ENCODE peak calls at places on chromosomes 6 and 20, in four cellular contexts. J is epithelial cell of esophagus, F is lower lobe of right lung, D is right lobe of liver. A is an unnamed sample.

GRCh38 chr6:49326337-49326736 is 136.7 kb downstream of the MMUT start:
- DNase-seq in J (peak; percentile 87), F (no peak), D (no peak), A (no peak)

GRCh38 chr6:27674882-27675281 is 202.0 kb upstream of the ZNF184 start:
- DNase-seq in J (no peak), F (no peak), D (no peak), A (no peak)

GRCh38 chr6:83221886-83222479 is 28.8 kb downstream of the RWDD2A start:
- DNase-seq in J (peak; percentile 47), F (no peak), D (no peak), A (no peak)

GRCh38 chr6:33720998-33721397 is 9.5 kb upstream of the UQCC2 start:
- DNase-seq in J (no peak), F (no peak), D (no peak), A (no peak)

GRCh38 chr6:6368684-6369052 is 48.2 kb upstream of the F13A1 start:
- DNase-seq in J (no peak), F (no peak), D (no peak), A (no peak)

GRCh38 chr6:65637289-65638046 is 69.6 kb downstream of the EYS start:
- DNase-seq in J (no peak), F (no peak), D (no peak), A (no peak)

GRCh38 chr20:39897058-39897457 is 792.0 kb downstream of the MAFB start:
- DNase-seq in J (peak; percentile 74), F (no peak), D (no peak), A (no peak)

GRCh38 chr6:81606965-81607381 is 145.5 kb downstream of the TENT5A start:
- DNase-seq in J (no peak), F (no peak), D (no peak), A (no peak)

GRCh38 chr6:137415834-137416190 is 78.4 kb downstream of the OLIG3 start:
- DNase-seq in J (no peak), F (no peak), D (no peak), A (no peak)

GRCh38 chr20:50834599-50835005 is 39.7 kb downstream of the BCAS4 start:
- DNase-seq in J (peak; percentile 50), F (no peak), D (no peak), A (no peak)

DNA sequence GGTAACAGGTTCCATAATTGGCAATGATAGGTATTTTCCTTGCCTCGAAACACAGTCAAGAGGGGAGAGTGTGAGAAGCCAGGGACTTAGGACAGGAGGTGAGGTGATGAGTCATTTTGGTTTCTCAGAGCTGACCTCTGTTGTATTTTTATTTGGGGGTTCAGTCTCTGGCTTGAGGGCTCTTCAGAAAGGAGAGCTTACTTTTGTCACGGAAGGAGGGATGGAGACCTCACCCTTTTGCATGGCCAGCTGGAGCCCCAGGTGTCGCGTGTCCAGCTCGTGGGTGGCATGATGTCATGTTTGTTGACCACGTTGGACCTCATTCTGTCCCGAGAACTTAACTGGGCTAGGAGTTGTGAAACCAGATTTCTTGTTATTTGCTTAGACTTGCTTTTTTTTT is 293.9 kb downstream of the QKI start:
- DNase-seq in J (no peak), F (no peak), D (no peak), A (peak; percentile 63)
- TF ChIP-seq CTCF in J (no peak), F (no peak), D (no peak), A (no peak)

DNA sequence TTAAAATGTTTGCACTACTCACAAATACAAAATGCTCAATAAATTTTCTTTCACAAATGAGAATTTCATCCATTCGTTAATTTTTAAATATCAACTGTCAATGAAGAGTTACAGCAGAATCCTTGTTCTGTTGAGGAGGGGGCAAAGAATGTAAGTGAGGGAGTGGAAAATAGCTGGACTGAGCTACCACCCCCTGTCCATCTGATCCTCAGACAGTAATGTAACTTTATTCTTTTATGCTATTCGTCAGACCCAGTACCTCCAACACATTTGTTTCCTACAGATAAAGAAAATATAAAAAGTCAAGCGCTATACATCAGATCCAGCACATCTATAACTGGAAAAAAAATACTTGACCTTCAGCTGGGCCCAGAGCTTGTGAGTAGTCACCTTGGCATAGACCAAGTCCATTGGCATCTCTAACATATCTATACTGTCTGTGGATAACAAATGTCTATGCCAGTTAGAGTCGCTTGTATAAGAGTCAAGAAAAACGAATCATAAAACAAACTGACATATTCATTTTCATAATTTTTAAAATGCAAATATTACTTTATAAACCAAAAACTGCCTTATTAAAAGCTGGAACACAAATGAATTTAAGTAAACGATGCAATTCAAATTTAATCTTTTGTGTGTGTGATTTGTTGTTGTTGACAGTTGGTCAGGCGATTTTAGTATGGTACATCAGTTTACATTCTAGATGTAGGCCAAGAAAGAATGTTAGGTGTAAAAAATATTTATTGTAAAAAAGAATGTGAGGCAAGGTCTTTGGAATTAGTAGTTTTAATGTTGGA is 57.2 kb upstream of the HFE start:
- DNase-seq in J (no peak), F (no peak), D (no peak), A (no peak)
- H3K4me3 ChIP-seq in J (no peak overlapping the region), F (no peak overlapping the region), D (no peak overlapping the region), A (no peak overlapping the region)

DNA sequence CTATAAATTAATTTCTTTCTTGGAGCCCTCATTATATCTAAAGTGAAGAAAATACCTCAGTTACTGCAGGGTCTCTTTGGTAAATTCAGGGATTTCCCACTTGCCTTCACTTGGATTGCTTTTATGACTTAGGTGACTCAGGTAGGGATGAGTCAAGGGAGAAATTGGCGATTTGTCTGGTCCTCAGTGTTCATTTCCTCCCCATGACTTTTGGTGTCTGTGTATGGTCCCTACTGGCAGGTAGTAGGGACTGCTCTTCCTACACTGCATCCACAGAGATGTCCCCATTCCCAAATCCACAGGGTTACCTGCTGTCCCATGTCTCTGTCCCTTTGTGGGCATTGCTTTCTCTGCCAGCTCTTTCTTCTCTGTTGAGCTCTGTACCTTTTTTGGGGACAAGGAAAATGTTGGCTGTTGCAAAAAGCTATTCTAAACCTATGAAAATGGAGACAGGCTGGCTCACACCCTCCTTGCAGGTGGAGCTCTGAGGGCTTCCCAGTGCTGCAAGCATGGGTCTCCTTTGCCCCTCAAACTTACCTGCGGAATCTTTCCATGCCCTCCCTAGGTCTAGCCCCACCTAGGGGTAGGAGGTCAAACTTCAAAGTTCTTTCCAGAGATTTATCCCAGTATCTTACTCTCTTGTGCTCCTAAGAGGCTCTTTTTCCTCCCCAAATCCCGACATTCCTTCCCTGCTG is 211.9 kb downstream of the ZNF217 start:
- DNase-seq in J (peak; percentile 1), F (no peak), D (no peak), A (no peak)
- TF ChIP-seq CTCF in J (no peak), F (no peak), D (no peak), A (no peak)

GRCh38 chr6:104705095-104705707 is 154.5 kb downstream of the HACE1 start:
- DNase-seq in J (peak; percentile 75), F (no peak), D (no peak), A (no peak)
- H3K4me3 ChIP-seq in J (no peak overlapping the region), F (no peak overlapping the region), D (no peak overlapping the region), A (no peak overlapping the region)

GRCh38 chr6:69795469-69796080 is 1.2 kb downstream of the LMBRD1 start:
- DNase-seq in J (no peak), F (no peak), D (no peak), A (no peak)
- TF ChIP-seq CTCF in J (no peak), F (no peak), D (peak; percentile 2), A (peak; percentile 5)

A was measured in upper lobe of right lung.